ENCODE peak calls at places on chromosomes 5 and 9, in four cellular contexts. G is activated T-helper 1 cell treated with Interleukin-2 at 50 U/mL for 16 hours; L is EH; T is stimulated activated CD4-positive, alpha-beta T cell treated with anti-CD3 and anti-CD28 coated beads, Interleukin-4, amount 100 ng/mL, for 4 hours. X is an unnamed sample.

GRCh38 chr5:154664869-154665268 is 90.3 kb upstream of the LARP1 start:
- DNase-seq in G (no peak), L (no peak), T (no peak), X (no peak)

GRCh38 chr9:135780626-135781025 is 78.6 kb downstream of the KCNT1 start:
- DNase-seq in G (no peak), L (no peak), T (no peak), X (no peak)

GRCh38 chr5:17343675-17344074 is 126.2 kb downstream of the BASP1 start:
- DNase-seq in G (no peak), L (peak; percentile 76), T (no peak), X (no peak)

GRCh38 chr9:93200449-93200742 is 16.5 kb downstream of the WNK2 start:
- DNase-seq in G (no peak), L (no peak), T (no peak), X (no peak)

GRCh38 chr9:3343671-3344070 is 182.1 kb downstream of the RFX3 start:
- DNase-seq in G (no peak), L (no peak), T (no peak), X (no peak)

GRCh38 chr9:98241357-98242104 is 13.9 kb downstream of the TBC1D2 start:
- DNase-seq in G (no peak), L (no peak), T (no peak), X (no peak)

GRCh38 chr9:137682431-137682991 is 63.7 kb downstream of the EHMT1 start:
- DNase-seq in G (no peak), L (no peak), T (no peak), X (no peak)

GRCh38 chr5:95822038-95822407 is 503 bp downstream of the GLRX start:
- DNase-seq in G (no peak), L (peak; percentile 62), T (no peak), X (no peak)

GRCh38 chr9:127779136-127779981 is 893 bp upstream of the SH2D3C start:
- DNase-seq in G (no peak), L (no peak), T (no peak), X (no peak)

GRCh38 chr5:137190441-137190840 is 308.7 kb downstream of the SPOCK1 start:
- DNase-seq in G (no peak), L (peak; percentile 91), T (no peak), X (no peak)

GRCh38 chr5:151499636-151500035 is 52.2 kb downstream of the SLC36A1 start:
- DNase-seq in G (no peak), L (no peak), T (no peak), X (no peak)

GRCh38 chr9:31674264-31674663 is 710.2 kb upstream of the ACO1 start:
- DNase-seq in G (no peak), L (no peak), T (no peak), X (no peak)